ENCODE peak calls at places on chromosome 4, in five cellular contexts. J, G, D, S and Y are unnamed samples.

GRCh38 chr4:52001616-52002015 is 18.5 kb downstream of the LRRC66 start:
- DNase-seq in J (no peak), G (peak), D (no peak), S (no peak), Y (peak)

GRCh38 chr4:1459664-1460511 is 53.6 kb upstream of the NKX1-1 start:
- DNase-seq in J (no peak), G (no peak), D (peak), S (no peak), Y (no peak)

GRCh38 chr4:139951051-139951450 is 202.9 kb downstream of the MAML3 start:
- DNase-seq in J (peak), G (peak), D (no peak), S (no peak), Y (peak)

GRCh38 chr4:118417325-118417724 is 64.5 kb upstream of the PRSS12 start:
- DNase-seq in J (peak), G (peak), D (no peak), S (no peak), Y (no peak)

GRCh38 chr4:57119054-57119651 is 9.0 kb upstream of the IGFBP7 start:
- DNase-seq in J (peak), G (peak), D (no peak), S (peak), Y (peak)

GRCh38 chr4:76969941-76970529 is 20.5 kb downstream of the SEPTIN11 start:
- DNase-seq in J (no peak), G (no peak), D (no peak), S (no peak), Y (no peak)

GRCh38 chr4:8372506-8373070 is 67.9 kb downstream of the ACOX3 start:
- DNase-seq in J (no peak), G (no peak), D (no peak), S (no peak), Y (no peak)

GRCh38 chr4:70251945-70252277 is 9.5 kb downstream of the CSN3 start:
- DNase-seq in J (no peak), G (no peak), D (no peak), S (no peak), Y (no peak)

GRCh38 chr4:138259296-138259695 is 17.1 kb upstream of the SLC7A11 start:
- DNase-seq in J (peak), G (peak), D (no peak), S (no peak), Y (no peak)

GRCh38 chr4:124946696-124947095 is 234.2 kb upstream of the ANKRD50 start:
- DNase-seq in J (no peak), G (peak), D (peak), S (no peak), Y (peak)

GRCh38 chr4:165631208-165631894 is 241.7 kb upstream of the TLL1 start:
- DNase-seq in J (no peak), G (peak), D (no peak), S (no peak), Y (peak)

GRCh38 chr4:54843946-54844345 is 186.2 kb downstream of the KIT start:
- DNase-seq in J (no peak), G (no peak), D (no peak), S (no peak), Y (no peak)

GRCh38 chr4:67785528-67785927 is 31.3 kb upstream of the GNRHR start:
- DNase-seq in J (no peak), G (peak), D (no peak), S (no peak), Y (peak)

GRCh38 chr4:78512357-78512920 is 39.1 kb upstream of the ANXA3 start:
- DNase-seq in J (no peak), G (no peak), D (peak), S (no peak), Y (no peak)

GRCh38 chr4:7298601-7299000 is 106.3 kb downstream of the SORCS2 start:
- DNase-seq in J (no peak), G (no peak), D (no peak), S (no peak), Y (no peak)

GRCh38 chr4:2837904-2838496 is 5.6 kb upstream of the ADD1 start:
- DNase-seq in J (peak), G (peak), D (peak), S (peak), Y (peak)

GRCh38 chr4:45640281-45640680 is 483.6 kb downstream of the GABRG1 start:
- DNase-seq in J (no peak), G (no peak), D (no peak), S (no peak), Y (no peak)

GRCh38 chr4:174714393-174715211 is 114.4 kb downstream of the GLRA3 start:
- DNase-seq in J (peak), G (peak), D (peak), S (no peak), Y (peak)

GRCh38 chr4:103753868-103754653 is 34.3 kb upstream of the TACR3 start:
- DNase-seq in J (no peak), G (no peak), D (no peak), S (no peak), Y (no peak)

GRCh38 chr4:111216791-111217190 is 593.9 kb upstream of the PITX2 start:
- DNase-seq in J (no peak), G (no peak), D (no peak), S (no peak), Y (no peak)

GRCh38 chr4:14184265-14184664 is 556.7 kb upstream of the BOD1L1 start:
- DNase-seq in J (peak), G (no peak), D (no peak), S (no peak), Y (peak)

GRCh38 chr4:23887989-23888388 is 1.9 kb downstream of the PPARGC1A start:
- DNase-seq in J (no peak), G (no peak), D (no peak), S (no peak), Y (peak)

GRCh38 chr4:6591305-6591704 is 16.3 kb downstream of the MAN2B2 start:
- DNase-seq in J (no peak), G (no peak), D (no peak), S (no peak), Y (no peak)

GRCh38 chr4:8817081-8817812 is 54.4 kb downstream of the HMX1 start:
- DNase-seq in J (no peak), G (no peak), D (peak), S (peak), Y (no peak)

GRCh38 chr4:19024047-19024446 is 1002.5 kb upstream of the LCORL start:
- DNase-seq in J (no peak), G (no peak), D (no peak), S (no peak), Y (no peak)

GRCh38 chr4:108590776-108591175 is 29.6 kb upstream of the RPL34 start:
- DNase-seq in J (peak), G (no peak), D (no peak), S (no peak), Y (peak)

GRCh38 chr4:56750231-56750630 is 69.1 kb upstream of the HOPX start:
- DNase-seq in J (no peak), G (no peak), D (no peak), S (no peak), Y (no peak)

GRCh38 chr4:1247811-1248261 is 1.1 kb downstream of the CTBP1 start:
- DNase-seq in J (no peak), G (peak), D (no peak), S (peak), Y (no peak)

GRCh38 chr4:26330946-26331345 is 10.1 kb downstream of the RBPJ start:
- DNase-seq in J (no peak), G (no peak), D (no peak), S (no peak), Y (no peak)

GRCh38 chr4:123484291-123484926 is 87.8 kb downstream of the SPRY1 start:
- DNase-seq in J (no peak), G (no peak), D (no peak), S (no peak), Y (no peak)

GRCh38 chr4:156173937-156174336 is 220.3 kb upstream of the CTSO start:
- DNase-seq in J (peak), G (no peak), D (no peak), S (no peak), Y (no peak)

GRCh38 chr4:156168288-156168687 is 214.6 kb upstream of the CTSO start:
- DNase-seq in J (no peak), G (no peak), D (no peak), S (no peak), Y (no peak)

GRCh38 chr4:156169011-156169410 is 215.3 kb upstream of the CTSO start:
- DNase-seq in J (peak), G (peak), D (no peak), S (no peak), Y (peak)

GRCh38 chr4:156173481-156173880 is 219.8 kb upstream of the CTSO start:
- DNase-seq in J (no peak), G (no peak), D (no peak), S (no peak), Y (no peak)

GRCh38 chr4:156169861-156170260 is 216.2 kb upstream of the CTSO start:
- DNase-seq in J (peak), G (no peak), D (no peak), S (no peak), Y (peak)
- TF ChIP-seq CTCF in J (peak), G (no peak), D (no peak), S (no peak), Y (no peak)

GRCh38 chr4:113293673-113294072 is 244.2 kb downstream of the ANK2 start:
- DNase-seq in J (peak), G (no peak), D (no peak), S (no peak), Y (no peak)

GRCh38 chr4:113292371-113293042 is 243.1 kb downstream of the ANK2 start:
- DNase-seq in J (peak), G (no peak), D (no peak), S (no peak), Y (no peak)

GRCh38 chr4:113290666-113291065 is 241.2 kb downstream of the ANK2 start:
- DNase-seq in J (no peak), G (no peak), D (no peak), S (no peak), Y (no peak)

GRCh38 chr4:113293043-113293560 is 243.6 kb downstream of the ANK2 start:
- DNase-seq in J (peak), G (no peak), D (no peak), S (no peak), Y (peak)

DNA sequence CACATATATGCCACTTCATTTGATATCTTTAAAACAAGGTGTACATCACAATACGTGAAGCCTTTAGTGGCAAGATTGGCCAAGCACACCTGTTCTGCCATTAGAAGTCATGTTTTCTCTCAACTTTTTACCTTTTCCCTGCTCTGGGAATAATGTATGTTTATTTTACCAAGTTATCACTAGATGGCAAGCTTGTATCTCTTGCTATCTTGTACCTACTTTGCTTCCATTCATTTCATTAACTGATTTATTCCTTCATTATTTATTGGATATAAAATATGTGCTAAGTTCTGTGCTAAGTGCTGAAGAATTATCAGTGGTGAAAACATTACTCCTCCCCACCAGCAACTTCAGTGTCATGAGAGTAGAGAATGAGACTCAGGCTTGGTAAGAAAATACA is 245.5 kb downstream of the ANK2 start:
- DNase-seq in J (no peak), G (no peak), D (no peak), S (no peak), Y (no peak)
- H3K4me3 ChIP-seq in J (no peak), G (no peak), D (no peak), S (no peak), Y (no peak)

GRCh38 chr4:126404549-126404948 is 1089.8 kb downstream of the FAT4 start:
- DNase-seq in J (no peak), G (peak), D (no peak), S (no peak), Y (no peak)

GRCh38 chr4:126411047-126411446 is 1096.3 kb downstream of the FAT4 start:
- DNase-seq in J (no peak), G (no peak), D (no peak), S (no peak), Y (no peak)

DNA sequence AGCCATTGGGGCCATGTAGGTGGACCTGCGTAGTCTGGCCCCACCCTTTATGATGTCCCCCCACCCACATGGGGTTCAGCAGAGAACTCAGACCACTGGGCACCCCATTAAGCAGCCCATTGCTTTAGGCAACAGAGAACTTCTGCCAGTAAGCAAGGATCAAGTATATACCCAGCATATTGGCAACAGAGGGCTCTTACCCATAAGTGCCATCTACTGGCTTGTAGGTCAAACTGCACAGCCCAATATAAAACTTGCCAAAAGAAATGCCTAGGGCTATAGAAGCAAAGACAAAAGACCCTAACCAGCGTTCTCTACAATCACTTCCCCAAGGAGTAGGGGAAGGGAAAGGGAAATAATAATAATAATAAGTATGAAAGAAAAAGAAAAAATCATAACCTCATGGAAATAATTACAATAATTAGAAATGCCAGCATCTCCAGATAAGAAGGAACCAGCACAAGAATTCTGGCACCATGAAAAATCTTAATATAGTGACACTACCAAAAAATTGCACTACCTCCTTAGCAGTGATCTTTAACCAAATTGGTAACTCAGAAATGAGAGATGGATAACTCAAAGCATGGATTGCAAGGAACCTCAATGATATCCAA is 1090.7 kb downstream of the FAT4 start:
- DNase-seq in J (peak), G (peak), D (no peak), S (no peak), Y (peak)
- TF ChIP-seq CTCF in J (peak), G (peak), D (peak), S (peak), Y (peak)

GRCh38 chr4:155487231-155487630 is 110.5 kb upstream of the MAP9 start:
- DNase-seq in J (no peak), G (no peak), D (no peak), S (no peak), Y (no peak)

GRCh38 chr4:155491336-155492131 is 114.8 kb upstream of the MAP9 start:
- DNase-seq in J (no peak), G (no peak), D (no peak), S (no peak), Y (no peak)

GRCh38 chr4:155494037-155494718 is 117.4 kb upstream of the MAP9 start:
- DNase-seq in J (no peak), G (no peak), D (no peak), S (no peak), Y (no peak)

GRCh38 chr4:155489261-155489660 is 112.5 kb upstream of the MAP9 start:
- DNase-seq in J (no peak), G (no peak), D (no peak), S (no peak), Y (no peak)
- H3K4me3 ChIP-seq in J (no peak), G (no peak), D (no peak), S (no peak), Y (no peak)